ENCODE peak calls at places on chromosome 4, in four cellular contexts. R is CD8-positive, alpha-beta T cell; W is stimulated activated CD4-positive, alpha-beta T cell treated with anti-CD3 and anti-CD28 coated beads, Interleukin-4, amount 100 ng/mL, for 48 hours; H is epithelial cell of esophagus. E is an unnamed sample.

GRCh38 chr4:81625422-81626417 is 154.0 kb upstream of the RASGEF1B start:
- DNase-seq in W (no peak), H (no peak), R (no peak), E (no peak)

GRCh38 chr4:12679217-12679616 is 804.9 kb downstream of the RAB28 start:
- DNase-seq in R (no peak), H (peak; percentile 6), W (no peak), E (no peak)

GRCh38 chr4:80207664-80208063 is 10.4 kb downstream of the PRDM8 start:
- DNase-seq in W (no peak), R (no peak), H (no peak), E (no peak)

GRCh38 chr4:86306816-86307215 is 53.0 kb downstream of the MAPK10 start:
- DNase-seq in H (no peak), W (no peak), R (no peak), E (no peak)

GRCh38 chr4:96108146-96108545 is 268.3 kb downstream of the PDHA2 start:
- DNase-seq in R (no peak), W (no peak), H (no peak), E (no peak)

GRCh38 chr4:114311745-114312144 is 286.9 kb upstream of the UGT8 start:
- DNase-seq in R (no peak), W (no peak), H (no peak), E (no peak)

GRCh38 chr4:6402566-6403399 is 69.6 kb downstream of the PPP2R2C start:
- DNase-seq in H (no peak), W (no peak), R (no peak), E (no peak)

GRCh38 chr4:157172011-157172410 is 48.5 kb upstream of the GRIA2 start:
- DNase-seq in R (no peak), H (peak; percentile 19), W (no peak), E (no peak)

GRCh38 chr4:105895324-105895608 is at the start of gene NPNT:
- DNase-seq in W (no peak), H (no peak), R (no peak), E (no peak)